ENCODE peak calls at places on chromosomes 11 and 22, in seven cellular contexts. Q, B, P, U, I, W and M are unnamed samples. For H3K4me1, the result is how much of the 10 kb centered on the place peaks cover.

GRCh38 chr11:129620705-129621104 is 194.9 kb upstream of the TMEM45B start:
- DNase-seq in Q (no peak), B (no peak), U (no peak), W (no peak), P (no peak), I (no peak), M (peak)

GRCh38 chr11:90332415-90332814 is 109.6 kb upstream of the CHORDC1 start:
- DNase-seq in P (no peak), Q (no peak), B (no peak), W (no peak), U (no peak), I (no peak), M (no peak)

GRCh38 chr11:89405629-89406028 is 85.5 kb downstream of the NOX4 start:
- DNase-seq in I (no peak), U (no peak), W (no peak), Q (peak), B (no peak), P (no peak), M (no peak)

GRCh38 chr11:75520688-75521087 is 5.1 kb downstream of the GDPD5 start:
- DNase-seq in Q (no peak), W (no peak), B (no peak), U (peak), I (no peak), P (no peak), M (no peak)

GRCh38 chr11:32447252-32447651 is 11.9 kb upstream of the WT1 start:
- DNase-seq in U (no peak), Q (no peak), B (no peak), W (no peak), I (no peak), P (no peak), M (no peak)

GRCh38 chr11:107018274-107018901 is at the start of gene GUCY1A2:
- DNase-seq in I (peak), Q (no peak), B (peak), W (no peak), P (no peak), U (no peak), M (peak)

GRCh38 chr11:861105-861479 is 18.4 kb downstream of the TSPAN4 start:
- DNase-seq in B (no peak), P (no peak), W (no peak), I (no peak), Q (no peak), U (no peak), M (no peak)

GRCh38 chr22:17095538-17095937 is 10.7 kb downstream of the IL17RA start:
- DNase-seq in W (no peak), I (no peak), P (no peak), Q (no peak), B (no peak), U (peak), M (no peak)

GRCh38 chr11:101428918-101429317 is 154.9 kb downstream of the TRPC6 start:
- DNase-seq in I (no peak), P (no peak), U (no peak), W (no peak), Q (peak), B (no peak), M (no peak)

GRCh38 chr22:23064381-23065068 is 5.8 kb upstream of the GNAZ start:
- DNase-seq in B (peak), I (no peak), Q (no peak), U (peak), P (no peak), W (no peak), M (no peak)

GRCh38 chr22:31177420-31178162 is 17.6 kb downstream of the RNF185 start:
- DNase-seq in P (no peak), B (no peak), I (peak), U (no peak), W (no peak), Q (no peak), M (no peak)

GRCh38 chr11:10310301-10310841 is 5.5 kb downstream of the ADM start:
- DNase-seq in P (no peak), W (no peak), Q (no peak), B (no peak), I (no peak), U (no peak), M (no peak)

GRCh38 chr11:122007611-122008071 is 108.4 kb downstream of the BLID start:
- DNase-seq in P (no peak), U (peak), I (peak), Q (no peak), W (no peak), B (no peak), M (peak)

GRCh38 chr11:115911656-115912055 is 407.4 kb upstream of the CADM1 start:
- DNase-seq in Q (no peak), B (no peak), I (no peak), P (no peak), U (no peak), W (no peak), M (peak)

GRCh38 chr11:20013346-20014066 is 146.8 kb downstream of the DBX1 start:
- DNase-seq in I (no peak), U (no peak), W (no peak), Q (no peak), B (no peak), P (no peak), M (no peak)

GRCh38 chr11:73384871-73385692 is 8.9 kb downstream of the RELT start:
- DNase-seq in B (peak), W (no peak), I (no peak), U (no peak), P (no peak), Q (no peak), M (no peak)

GRCh38 chr11:130208241-130209127 is 48.9 kb downstream of the ST14 start:
- DNase-seq in W (no peak), U (no peak), B (no peak), Q (no peak), P (no peak), I (no peak), M (no peak)

GRCh38 chr11:131668867-131669780 is 298.7 kb downstream of the NTM start:
- DNase-seq in W (peak), I (no peak), Q (peak), B (no peak), P (no peak), U (peak), M (no peak)

GRCh38 chr11:1422481-1422880 is 32.7 kb downstream of the BRSK2 start:
- DNase-seq in I (no peak), W (no peak), B (no peak), U (no peak), P (no peak), Q (no peak), M (no peak)

GRCh38 chr11:5284551-5285130 is 14.9 kb upstream of the HBE1 start:
- DNase-seq in P (no peak), B (no peak), I (no peak), W (no peak), U (no peak), Q (no peak), M (no peak)
- H3K4me1 ChIP-seq in P (under half), B (under half), I (under half), W (under half), U (under half), Q (under half), M (under half)

GRCh38 chr11:47087801-47088200 is 88.9 kb downstream of the ARFGAP2 start:
- DNase-seq in P (no peak), W (no peak), B (no peak), I (no peak), U (no peak), Q (no peak), M (peak)

GRCh38 chr11:47078751-47079524 is 97.7 kb downstream of the ARFGAP2 start:
- DNase-seq in U (no peak), B (no peak), W (no peak), Q (no peak), I (no peak), P (no peak), M (no peak)

GRCh38 chr11:47083913-47084312 is 92.8 kb downstream of the ARFGAP2 start:
- DNase-seq in W (no peak), Q (no peak), U (no peak), I (no peak), P (no peak), B (no peak), M (no peak)
- H3K4me1 ChIP-seq in W (under half), Q (under half), U (under half), I (under half), P (under half), B (under half), M (under half)

GRCh38 chr11:67409261-67409666 is 5.4 kb downstream of the TBC1D10C start:
- DNase-seq in B (peak), I (no peak), Q (no peak), W (no peak), P (peak), U (no peak), M (no peak)

GRCh38 chr11:67406420-67406968 is 2.6 kb downstream of the TBC1D10C start:
- DNase-seq in I (no peak), P (no peak), W (no peak), U (no peak), B (no peak), Q (no peak), M (no peak)

GRCh38 chr11:67408437-67409200 is 4.7 kb downstream of the TBC1D10C start:
- DNase-seq in P (no peak), I (no peak), U (no peak), Q (no peak), B (no peak), W (no peak), M (no peak)

GRCh38 chr11:67406969-67407699 is 3.3 kb downstream of the TBC1D10C start:
- DNase-seq in U (no peak), P (no peak), B (no peak), I (no peak), Q (no peak), W (no peak), M (no peak)

GRCh38 chr11:67407700-67408163 is 3.8 kb downstream of the TBC1D10C start:
- DNase-seq in U (no peak), I (no peak), B (no peak), W (no peak), Q (no peak), P (no peak), M (no peak)
- H3K4me1 ChIP-seq in U (under half), I (under half), B (half or more), W (under half), Q (under half), P (half or more), M (under half)

DNA sequence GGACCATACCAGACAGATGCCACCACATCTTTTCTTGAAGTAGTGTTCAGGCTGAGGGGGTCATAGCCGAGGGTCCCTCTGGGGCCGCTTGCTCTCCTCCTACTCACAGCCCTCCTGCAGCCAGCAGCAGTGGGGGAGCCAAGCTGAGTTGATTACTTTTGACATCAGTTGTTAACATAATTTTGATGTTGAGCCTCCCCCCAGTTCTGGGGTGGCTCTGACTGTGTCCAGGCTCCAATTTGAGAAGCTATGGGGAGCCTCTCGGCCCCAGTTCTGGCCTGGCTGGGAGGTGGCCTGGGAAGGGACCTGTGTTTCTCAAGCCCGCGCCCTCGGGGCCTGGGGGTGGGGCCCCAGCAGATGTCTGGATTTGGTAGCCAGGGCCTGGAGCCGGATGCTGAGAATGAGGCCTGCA is 48.0 kb downstream of the KCNQ1OT1 start:
- DNase-seq in P (no peak), B (peak), Q (no peak), U (no peak), I (no peak), W (no peak), M (no peak)
- H3K4me1 ChIP-seq in P (under half), B (under half), Q (under half), U (under half), I (under half), W (under half), M (under half)